ENCODE peak calls at places on chromosomes 4 and X, in nine cellular contexts. One of them, this sample, is unnamed. For H3K4me1, the result is how much of the 10 kb centered on the place peaks cover.

GRCh38 chr4:150355858-150356455 is 226.0 kb upstream of the MAB21L2 start:
- DNase-seq in RWPE2: no peak
- DNase-seq in Peyer's patch: no peak
- DNase-seq in spleen: no peak
- DNase-seq in GM23338: no peak
- DNase-seq in CD8-positive, alpha-beta T cell: no peak
- DNase-seq in aorta: no peak
- DNase-seq in astrocyte: no peak
- DNase-seq in ascending aorta: no peak
- DNase-seq in this sample: no peak

GRCh38 chr4:76535603-76536380 is 100.8 kb downstream of the SHROOM3 start:
- DNase-seq in Peyer's patch: no peak
- DNase-seq in GM23338: no peak
- DNase-seq in CD8-positive, alpha-beta T cell: no peak
- DNase-seq in aorta: no peak
- DNase-seq in RWPE2: no peak
- DNase-seq in astrocyte: peak
- DNase-seq in spleen: no peak
- DNase-seq in ascending aorta: no peak
- DNase-seq in this sample: no peak

GRCh38 chr4:83890816-83891215 is 354.9 kb downstream of the GPAT3 start:
- DNase-seq in RWPE2: no peak
- DNase-seq in CD8-positive, alpha-beta T cell: no peak
- DNase-seq in astrocyte: peak
- DNase-seq in ascending aorta: no peak
- DNase-seq in Peyer's patch: no peak
- DNase-seq in spleen: no peak
- DNase-seq in aorta: no peak
- DNase-seq in GM23338: no peak
- DNase-seq in this sample: no peak

GRCh38 chr4:6402566-6403399 is 69.6 kb downstream of the PPP2R2C start:
- DNase-seq in ascending aorta: no peak
- DNase-seq in astrocyte: no peak
- DNase-seq in RWPE2: no peak
- DNase-seq in CD8-positive, alpha-beta T cell: no peak
- DNase-seq in aorta: no peak
- DNase-seq in Peyer's patch: no peak
- DNase-seq in spleen: no peak
- DNase-seq in GM23338: peak
- DNase-seq in this sample: no peak

GRCh38 chr4:73315091-73315490 is 56.5 kb upstream of the ANKRD17 start:
- DNase-seq in RWPE2: no peak
- DNase-seq in aorta: no peak
- DNase-seq in spleen: no peak
- DNase-seq in CD8-positive, alpha-beta T cell: no peak
- DNase-seq in astrocyte: peak
- DNase-seq in Peyer's patch: no peak
- DNase-seq in ascending aorta: no peak
- DNase-seq in GM23338: no peak
- DNase-seq in this sample: no peak

GRCh38 chrX:44596277-44596676 is 53.6 kb upstream of the FUNDC1 start:
- DNase-seq in GM23338: no peak
- DNase-seq in spleen: no peak
- DNase-seq in ascending aorta: no peak
- DNase-seq in CD8-positive, alpha-beta T cell: no peak
- DNase-seq in astrocyte: no peak
- DNase-seq in aorta: no peak
- DNase-seq in RWPE2: no peak
- DNase-seq in Peyer's patch: no peak
- DNase-seq in this sample: no peak

GRCh38 chr4:26226978-26227377 is 93.8 kb upstream of the RBPJ start:
- DNase-seq in astrocyte: no peak
- DNase-seq in RWPE2: no peak
- DNase-seq in GM23338: no peak
- DNase-seq in CD8-positive, alpha-beta T cell: no peak
- DNase-seq in spleen: no peak
- DNase-seq in aorta: no peak
- DNase-seq in ascending aorta: no peak
- DNase-seq in Peyer's patch: no peak
- DNase-seq in this sample: no peak

GRCh38 chrX:30023451-30023850 is 191.9 kb upstream of the MAGEB2 start:
- DNase-seq in spleen: no peak
- DNase-seq in aorta: no peak
- DNase-seq in Peyer's patch: no peak
- DNase-seq in ascending aorta: no peak
- DNase-seq in astrocyte: peak
- DNase-seq in CD8-positive, alpha-beta T cell: no peak
- DNase-seq in GM23338: no peak
- DNase-seq in RWPE2: no peak
- DNase-seq in this sample: no peak

GRCh38 chr4:121070696-121071639 is 1.4 kb downstream of the NDNF start:
- DNase-seq in CD8-positive, alpha-beta T cell: no peak
- DNase-seq in GM23338: peak
- DNase-seq in spleen: no peak
- DNase-seq in Peyer's patch: peak
- DNase-seq in astrocyte: no peak
- DNase-seq in aorta: peak
- DNase-seq in ascending aorta: peak
- DNase-seq in RWPE2: no peak
- DNase-seq in this sample: peak

GRCh38 chr4:57612279-57612678 is 502.1 kb upstream of the IGFBP7 start:
- DNase-seq in ascending aorta: no peak
- DNase-seq in RWPE2: no peak
- DNase-seq in aorta: no peak
- DNase-seq in CD8-positive, alpha-beta T cell: no peak
- DNase-seq in GM23338: no peak
- DNase-seq in spleen: no peak
- DNase-seq in Peyer's patch: no peak
- DNase-seq in astrocyte: no peak
- DNase-seq in this sample: no peak

GRCh38 chr4:153467897-153468262 is 1.7 kb downstream of the TMEM131L start:
- DNase-seq in spleen: no peak
- DNase-seq in GM23338: no peak
- DNase-seq in ascending aorta: no peak
- DNase-seq in Peyer's patch: no peak
- DNase-seq in aorta: no peak
- DNase-seq in CD8-positive, alpha-beta T cell: no peak
- DNase-seq in RWPE2: no peak
- DNase-seq in astrocyte: no peak
- DNase-seq in this sample: no peak
- H3K4me1 ChIP-seq in spleen: under half
- H3K4me1 ChIP-seq in GM23338: under half
- H3K4me1 ChIP-seq in ascending aorta: under half
- H3K4me1 ChIP-seq in Peyer's patch: under half
- H3K4me1 ChIP-seq in aorta: under half
- H3K4me1 ChIP-seq in CD8-positive, alpha-beta T cell: half or more
- H3K4me1 ChIP-seq in RWPE2: under half
- H3K4me1 ChIP-seq in astrocyte: under half
- H3K4me1 ChIP-seq in this sample: under half

GRCh38 chr4:99022566-99022965 is 27.0 kb downstream of the METAP1 start:
- DNase-seq in astrocyte: no peak
- DNase-seq in ascending aorta: no peak
- DNase-seq in spleen: no peak
- DNase-seq in aorta: no peak
- DNase-seq in Peyer's patch: no peak
- DNase-seq in GM23338: no peak
- DNase-seq in CD8-positive, alpha-beta T cell: no peak
- DNase-seq in RWPE2: no peak
- DNase-seq in this sample: no peak
- H3K4me3 ChIP-seq in astrocyte: no peak
- H3K4me3 ChIP-seq in ascending aorta: no peak
- H3K4me3 ChIP-seq in spleen: no peak
- H3K4me3 ChIP-seq in aorta: no peak
- H3K4me3 ChIP-seq in Peyer's patch: no peak
- H3K4me3 ChIP-seq in GM23338: no peak
- H3K4me3 ChIP-seq in CD8-positive, alpha-beta T cell: no peak
- H3K4me3 ChIP-seq in RWPE2: no peak
- H3K4me3 ChIP-seq in this sample: no peak

DNA sequence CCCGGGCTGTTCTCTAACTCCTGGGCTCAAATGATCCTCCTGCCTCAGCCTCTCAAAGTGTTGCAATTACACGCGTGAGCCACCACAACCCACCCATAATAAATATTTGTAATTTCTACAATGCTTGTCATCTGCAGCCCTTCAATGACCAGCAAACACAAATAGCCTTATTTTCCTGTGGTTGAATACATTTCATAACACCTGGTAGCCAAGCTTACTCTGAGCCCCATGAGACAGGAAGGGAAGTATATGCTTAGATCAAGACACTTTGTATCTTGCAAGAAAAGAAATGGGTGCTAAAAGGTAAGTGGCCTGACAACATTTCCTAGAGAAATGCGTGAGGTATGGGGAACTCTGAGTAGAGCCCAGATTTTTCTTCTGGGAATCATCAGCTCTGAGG is 56.9 kb upstream of the PDGFRA start:
- DNase-seq in Peyer's patch: no peak
- DNase-seq in RWPE2: no peak
- DNase-seq in ascending aorta: no peak
- DNase-seq in GM23338: no peak
- DNase-seq in astrocyte: no peak
- DNase-seq in aorta: no peak
- DNase-seq in CD8-positive, alpha-beta T cell: no peak
- DNase-seq in spleen: no peak
- DNase-seq in this sample: no peak
- H3K4me1 ChIP-seq in Peyer's patch: under half
- H3K4me1 ChIP-seq in RWPE2: under half
- H3K4me1 ChIP-seq in ascending aorta: under half
- H3K4me1 ChIP-seq in GM23338: under half
- H3K4me1 ChIP-seq in astrocyte: under half
- H3K4me1 ChIP-seq in aorta: under half
- H3K4me1 ChIP-seq in CD8-positive, alpha-beta T cell: under half
- H3K4me1 ChIP-seq in spleen: under half
- H3K4me1 ChIP-seq in this sample: under half

GRCh38 chrX:50469206-50469605 is 1.4 kb downstream of the DGKK start:
- DNase-seq in spleen: no peak
- DNase-seq in aorta: no peak
- DNase-seq in Peyer's patch: no peak
- DNase-seq in GM23338: peak
- DNase-seq in CD8-positive, alpha-beta T cell: no peak
- DNase-seq in RWPE2: no peak
- DNase-seq in ascending aorta: no peak
- DNase-seq in astrocyte: no peak
- DNase-seq in this sample: no peak
- H3K4me3 ChIP-seq in spleen: no peak
- H3K4me3 ChIP-seq in aorta: no peak
- H3K4me3 ChIP-seq in Peyer's patch: no peak
- H3K4me3 ChIP-seq in GM23338: peak
- H3K4me3 ChIP-seq in CD8-positive, alpha-beta T cell: no peak
- H3K4me3 ChIP-seq in RWPE2: no peak
- H3K4me3 ChIP-seq in ascending aorta: no peak
- H3K4me3 ChIP-seq in astrocyte: no peak
- H3K4me3 ChIP-seq in this sample: no peak

GRCh38 chrX:41705680-41706374 is 17.1 kb downstream of the GPR34 start:
- DNase-seq in CD8-positive, alpha-beta T cell: no peak
- DNase-seq in ascending aorta: no peak
- DNase-seq in RWPE2: no peak
- DNase-seq in spleen: no peak
- DNase-seq in astrocyte: no peak
- DNase-seq in aorta: no peak
- DNase-seq in GM23338: no peak
- DNase-seq in Peyer's patch: no peak
- DNase-seq in this sample: no peak

GRCh38 chrX:41707218-41707617 is 16.8 kb upstream of the GPR82 start:
- DNase-seq in astrocyte: no peak
- DNase-seq in Peyer's patch: no peak
- DNase-seq in GM23338: no peak
- DNase-seq in CD8-positive, alpha-beta T cell: no peak
- DNase-seq in ascending aorta: no peak
- DNase-seq in aorta: no peak
- DNase-seq in spleen: no peak
- DNase-seq in RWPE2: no peak
- DNase-seq in this sample: no peak

GRCh38 chrX:41703574-41704029 is 14.8 kb downstream of the GPR34 start:
- DNase-seq in spleen: no peak
- DNase-seq in GM23338: no peak
- DNase-seq in RWPE2: no peak
- DNase-seq in astrocyte: no peak
- DNase-seq in Peyer's patch: no peak
- DNase-seq in ascending aorta: no peak
- DNase-seq in CD8-positive, alpha-beta T cell: no peak
- DNase-seq in aorta: no peak
- DNase-seq in this sample: no peak

GRCh38 chrX:41705042-41705441 is 16.3 kb downstream of the GPR34 start:
- DNase-seq in RWPE2: no peak
- DNase-seq in CD8-positive, alpha-beta T cell: no peak
- DNase-seq in Peyer's patch: no peak
- DNase-seq in GM23338: no peak
- DNase-seq in aorta: no peak
- DNase-seq in ascending aorta: no peak
- DNase-seq in astrocyte: no peak
- DNase-seq in spleen: no peak
- DNase-seq in this sample: no peak
- H3K4me1 ChIP-seq in RWPE2: under half
- H3K4me1 ChIP-seq in CD8-positive, alpha-beta T cell: under half
- H3K4me1 ChIP-seq in Peyer's patch: under half
- H3K4me1 ChIP-seq in GM23338: under half
- H3K4me1 ChIP-seq in aorta: under half
- H3K4me1 ChIP-seq in ascending aorta: under half
- H3K4me1 ChIP-seq in astrocyte: under half
- H3K4me1 ChIP-seq in spleen: under half
- H3K4me1 ChIP-seq in this sample: under half

This sample was measured in pancreas.